ENCODE peak calls at places on chromosomes 3 and 15, in ten cellular contexts. One of them, this sample, is unnamed.

GRCh38 chr3:9784876-9785443 is 7.3 kb downstream of the TADA3 start:
- DNase-seq in activated CD4-positive, alpha-beta T cell treated with anti-CD3 and anti-CD28 coated beads, Interleukin-2, amount 10 ng/mL, durations not matched to agents 7 days and 5 days: no peak
- DNase-seq in H4: no peak
- DNase-seq in MCF 10A: no peak
- DNase-seq in GM12891: no peak
- DNase-seq in activated gamma-delta T cell treated with Interleukin-2 at 50 U/mL for 16 hours: no peak
- DNase-seq in stimulated activated naive B cell treated with anti-CD40 and anti-IgM and Interleukin-4, amounts not matched to agents 10 μg/mL and 1 μg/mL and 100 μg/mL, for 72 hours: no peak
- DNase-seq in M059J: no peak
- DNase-seq in left kidney: no peak
- DNase-seq in NCI-H1092: no peak
- DNase-seq in this sample: no peak

GRCh38 chr3:197253243-197253947 is 45.0 kb downstream of the DLG1 start:
- DNase-seq in activated CD4-positive, alpha-beta T cell treated with anti-CD3 and anti-CD28 coated beads, Interleukin-2, amount 10 ng/mL, durations not matched to agents 7 days and 5 days: no peak
- DNase-seq in H4: no peak
- DNase-seq in MCF 10A: no peak
- DNase-seq in GM12891: no peak
- DNase-seq in activated gamma-delta T cell treated with Interleukin-2 at 50 U/mL for 16 hours: no peak
- DNase-seq in stimulated activated naive B cell treated with anti-CD40 and anti-IgM and Interleukin-4, amounts not matched to agents 10 μg/mL and 1 μg/mL and 100 μg/mL, for 72 hours: no peak
- DNase-seq in M059J: no peak
- DNase-seq in left kidney: no peak
- DNase-seq in NCI-H1092: no peak
- DNase-seq in this sample: no peak

GRCh38 chr3:168054447-168054846 is 41.3 kb downstream of the GOLIM4 start:
- DNase-seq in activated CD4-positive, alpha-beta T cell treated with anti-CD3 and anti-CD28 coated beads, Interleukin-2, amount 10 ng/mL, durations not matched to agents 7 days and 5 days: no peak
- DNase-seq in H4: no peak
- DNase-seq in MCF 10A: no peak
- DNase-seq in GM12891: no peak
- DNase-seq in activated gamma-delta T cell treated with Interleukin-2 at 50 U/mL for 16 hours: no peak
- DNase-seq in stimulated activated naive B cell treated with anti-CD40 and anti-IgM and Interleukin-4, amounts not matched to agents 10 μg/mL and 1 μg/mL and 100 μg/mL, for 72 hours: no peak
- DNase-seq in M059J: no peak
- DNase-seq in left kidney: no peak
- DNase-seq in NCI-H1092: no peak
- DNase-seq in this sample: no peak

GRCh38 chr15:78921940-78922339 is 22.9 kb downstream of the CTSH start:
- DNase-seq in activated CD4-positive, alpha-beta T cell treated with anti-CD3 and anti-CD28 coated beads, Interleukin-2, amount 10 ng/mL, durations not matched to agents 7 days and 5 days: no peak
- DNase-seq in H4: no peak
- DNase-seq in MCF 10A: no peak
- DNase-seq in GM12891: no peak
- DNase-seq in activated gamma-delta T cell treated with Interleukin-2 at 50 U/mL for 16 hours: no peak
- DNase-seq in stimulated activated naive B cell treated with anti-CD40 and anti-IgM and Interleukin-4, amounts not matched to agents 10 μg/mL and 1 μg/mL and 100 μg/mL, for 72 hours: no peak
- DNase-seq in M059J: no peak
- DNase-seq in left kidney: no peak
- DNase-seq in NCI-H1092: no peak
- DNase-seq in this sample: no peak

GRCh38 chr15:98647774-98648653 is at the start of gene IGF1R:
- DNase-seq in activated CD4-positive, alpha-beta T cell treated with anti-CD3 and anti-CD28 coated beads, Interleukin-2, amount 10 ng/mL, durations not matched to agents 7 days and 5 days: peak; percentile 84
- DNase-seq in H4: peak; percentile 73
- DNase-seq in MCF 10A: peak; percentile 83
- DNase-seq in GM12891: peak; percentile 75
- DNase-seq in activated gamma-delta T cell treated with Interleukin-2 at 50 U/mL for 16 hours: peak; percentile 83
- DNase-seq in stimulated activated naive B cell treated with anti-CD40 and anti-IgM and Interleukin-4, amounts not matched to agents 10 μg/mL and 1 μg/mL and 100 μg/mL, for 72 hours: peak; percentile 82
- DNase-seq in M059J: peak; percentile 78
- DNase-seq in left kidney: peak; percentile 96
- DNase-seq in NCI-H1092: peak; percentile 78
- DNase-seq in this sample: peak; percentile 86

GRCh38 chr3:134197681-134198261 is 52.9 kb downstream of the RYK start:
- DNase-seq in activated CD4-positive, alpha-beta T cell treated with anti-CD3 and anti-CD28 coated beads, Interleukin-2, amount 10 ng/mL, durations not matched to agents 7 days and 5 days: peak; percentile 48
- DNase-seq in H4: peak; percentile 69
- DNase-seq in MCF 10A: peak; percentile 76
- DNase-seq in GM12891: peak; percentile 21
- DNase-seq in activated gamma-delta T cell treated with Interleukin-2 at 50 U/mL for 16 hours: no peak
- DNase-seq in stimulated activated naive B cell treated with anti-CD40 and anti-IgM and Interleukin-4, amounts not matched to agents 10 μg/mL and 1 μg/mL and 100 μg/mL, for 72 hours: peak; percentile 4
- DNase-seq in M059J: peak; percentile 83
- DNase-seq in left kidney: peak; percentile 72
- DNase-seq in NCI-H1092: peak; percentile 8
- DNase-seq in this sample: no peak

GRCh38 chr3:124886168-124887051 is 755 bp downstream of the ITGB5 start:
- DNase-seq in activated CD4-positive, alpha-beta T cell treated with anti-CD3 and anti-CD28 coated beads, Interleukin-2, amount 10 ng/mL, durations not matched to agents 7 days and 5 days: peak; percentile 11
- DNase-seq in H4: peak; percentile 48
- DNase-seq in MCF 10A: peak; percentile 56
- DNase-seq in GM12891: peak; percentile 51
- DNase-seq in activated gamma-delta T cell treated with Interleukin-2 at 50 U/mL for 16 hours: peak; percentile 7
- DNase-seq in stimulated activated naive B cell treated with anti-CD40 and anti-IgM and Interleukin-4, amounts not matched to agents 10 μg/mL and 1 μg/mL and 100 μg/mL, for 72 hours: peak; percentile 17
- DNase-seq in M059J: peak; percentile 73
- DNase-seq in left kidney: peak; percentile 81
- DNase-seq in NCI-H1092: no peak
- DNase-seq in this sample: peak; percentile 10

GRCh38 chr3:162130582-162130981 is 634.0 kb downstream of the OTOL1 start:
- DNase-seq in activated CD4-positive, alpha-beta T cell treated with anti-CD3 and anti-CD28 coated beads, Interleukin-2, amount 10 ng/mL, durations not matched to agents 7 days and 5 days: no peak
- DNase-seq in H4: no peak
- DNase-seq in MCF 10A: no peak
- DNase-seq in GM12891: no peak
- DNase-seq in activated gamma-delta T cell treated with Interleukin-2 at 50 U/mL for 16 hours: no peak
- DNase-seq in stimulated activated naive B cell treated with anti-CD40 and anti-IgM and Interleukin-4, amounts not matched to agents 10 μg/mL and 1 μg/mL and 100 μg/mL, for 72 hours: no peak
- DNase-seq in M059J: no peak
- DNase-seq in left kidney: no peak
- DNase-seq in NCI-H1092: no peak
- DNase-seq in this sample: no peak

GRCh38 chr3:141114816-141115458 is 63.8 kb downstream of the SPSB4 start:
- DNase-seq in activated CD4-positive, alpha-beta T cell treated with anti-CD3 and anti-CD28 coated beads, Interleukin-2, amount 10 ng/mL, durations not matched to agents 7 days and 5 days: no peak
- DNase-seq in H4: no peak
- DNase-seq in MCF 10A: no peak
- DNase-seq in GM12891: peak; percentile 19
- DNase-seq in activated gamma-delta T cell treated with Interleukin-2 at 50 U/mL for 16 hours: no peak
- DNase-seq in stimulated activated naive B cell treated with anti-CD40 and anti-IgM and Interleukin-4, amounts not matched to agents 10 μg/mL and 1 μg/mL and 100 μg/mL, for 72 hours: no peak
- DNase-seq in M059J: no peak
- DNase-seq in left kidney: peak; percentile 55
- DNase-seq in NCI-H1092: no peak
- DNase-seq in this sample: no peak

GRCh38 chr3:125003369-125003853 is 52.4 kb downstream of the HEG1 start:
- DNase-seq in activated CD4-positive, alpha-beta T cell treated with anti-CD3 and anti-CD28 coated beads, Interleukin-2, amount 10 ng/mL, durations not matched to agents 7 days and 5 days: no peak
- DNase-seq in H4: no peak
- DNase-seq in MCF 10A: no peak
- DNase-seq in GM12891: no peak
- DNase-seq in activated gamma-delta T cell treated with Interleukin-2 at 50 U/mL for 16 hours: no peak
- DNase-seq in stimulated activated naive B cell treated with anti-CD40 and anti-IgM and Interleukin-4, amounts not matched to agents 10 μg/mL and 1 μg/mL and 100 μg/mL, for 72 hours: no peak
- DNase-seq in M059J: peak; percentile 86
- DNase-seq in left kidney: peak; percentile 88
- DNase-seq in NCI-H1092: no peak
- DNase-seq in this sample: no peak

GRCh38 chr15:95041297-95041696 is 809.9 kb downstream of the MCTP2 start:
- DNase-seq in activated CD4-positive, alpha-beta T cell treated with anti-CD3 and anti-CD28 coated beads, Interleukin-2, amount 10 ng/mL, durations not matched to agents 7 days and 5 days: no peak
- DNase-seq in H4: no peak
- DNase-seq in MCF 10A: no peak
- DNase-seq in GM12891: no peak
- DNase-seq in activated gamma-delta T cell treated with Interleukin-2 at 50 U/mL for 16 hours: no peak
- DNase-seq in stimulated activated naive B cell treated with anti-CD40 and anti-IgM and Interleukin-4, amounts not matched to agents 10 μg/mL and 1 μg/mL and 100 μg/mL, for 72 hours: no peak
- DNase-seq in M059J: peak; percentile 3
- DNase-seq in left kidney: no peak
- DNase-seq in NCI-H1092: no peak
- DNase-seq in this sample: no peak

GRCh38 chr3:122100591-122101491 is 45.7 kb downstream of the CD86 start:
- DNase-seq in activated CD4-positive, alpha-beta T cell treated with anti-CD3 and anti-CD28 coated beads, Interleukin-2, amount 10 ng/mL, durations not matched to agents 7 days and 5 days: peak; percentile 51
- DNase-seq in H4: no peak
- DNase-seq in MCF 10A: no peak
- DNase-seq in GM12891: no peak
- DNase-seq in activated gamma-delta T cell treated with Interleukin-2 at 50 U/mL for 16 hours: no peak
- DNase-seq in stimulated activated naive B cell treated with anti-CD40 and anti-IgM and Interleukin-4, amounts not matched to agents 10 μg/mL and 1 μg/mL and 100 μg/mL, for 72 hours: no peak
- DNase-seq in M059J: no peak
- DNase-seq in left kidney: no peak
- DNase-seq in NCI-H1092: no peak
- DNase-seq in this sample: no peak

GRCh38 chr3:139893264-139893962 is 41.6 kb upstream of the CLSTN2 start:
- DNase-seq in activated CD4-positive, alpha-beta T cell treated with anti-CD3 and anti-CD28 coated beads, Interleukin-2, amount 10 ng/mL, durations not matched to agents 7 days and 5 days: no peak
- DNase-seq in H4: no peak
- DNase-seq in MCF 10A: no peak
- DNase-seq in GM12891: no peak
- DNase-seq in activated gamma-delta T cell treated with Interleukin-2 at 50 U/mL for 16 hours: no peak
- DNase-seq in stimulated activated naive B cell treated with anti-CD40 and anti-IgM and Interleukin-4, amounts not matched to agents 10 μg/mL and 1 μg/mL and 100 μg/mL, for 72 hours: no peak
- DNase-seq in M059J: no peak
- DNase-seq in left kidney: no peak
- DNase-seq in NCI-H1092: no peak
- DNase-seq in this sample: no peak

GRCh38 chr15:55992769-55993110 is 672 bp downstream of the NEDD4 start:
- DNase-seq in activated CD4-positive, alpha-beta T cell treated with anti-CD3 and anti-CD28 coated beads, Interleukin-2, amount 10 ng/mL, durations not matched to agents 7 days and 5 days: no peak
- DNase-seq in H4: no peak
- DNase-seq in MCF 10A: no peak
- DNase-seq in GM12891: no peak
- DNase-seq in activated gamma-delta T cell treated with Interleukin-2 at 50 U/mL for 16 hours: no peak
- DNase-seq in stimulated activated naive B cell treated with anti-CD40 and anti-IgM and Interleukin-4, amounts not matched to agents 10 μg/mL and 1 μg/mL and 100 μg/mL, for 72 hours: no peak
- DNase-seq in M059J: no peak
- DNase-seq in left kidney: no peak
- DNase-seq in NCI-H1092: no peak
- DNase-seq in this sample: no peak